ENCODE peak calls at places on chromosomes 5 and 9, in ten cellular contexts. One of them, this sample, is unnamed.

GRCh38 chr5:142446131-142446959 is 121.5 kb upstream of the SPRY4 start:
- DNase-seq in tibial nerve: no peak
- DNase-seq in uterus: no peak
- DNase-seq in cardiac muscle cell: no peak
- DNase-seq in sigmoid colon: no peak
- DNase-seq in GM06990: no peak
- DNase-seq in PC-3: no peak
- DNase-seq in tibial artery: no peak
- DNase-seq in neural progenitor cell: no peak
- DNase-seq in foreskin keratinocyte: peak; percentile 13
- DNase-seq in this sample: no peak

GRCh38 chr5:125059255-125060050 is 313.0 kb upstream of the ZNF608 start:
- DNase-seq in neural progenitor cell: peak; percentile 39
- DNase-seq in foreskin keratinocyte: no peak
- DNase-seq in sigmoid colon: no peak
- DNase-seq in PC-3: no peak
- DNase-seq in tibial artery: no peak
- DNase-seq in uterus: no peak
- DNase-seq in tibial nerve: no peak
- DNase-seq in GM06990: no peak
- DNase-seq in cardiac muscle cell: no peak
- DNase-seq in this sample: no peak

GRCh38 chr9:6827370-6827949 is 69.7 kb downstream of the KDM4C start:
- DNase-seq in sigmoid colon: no peak
- DNase-seq in foreskin keratinocyte: peak; percentile 6
- DNase-seq in tibial artery: no peak
- DNase-seq in cardiac muscle cell: peak; percentile 71
- DNase-seq in uterus: no peak
- DNase-seq in PC-3: peak; percentile 79
- DNase-seq in neural progenitor cell: peak; percentile 73
- DNase-seq in tibial nerve: peak; percentile 23
- DNase-seq in GM06990: peak; percentile 15
- DNase-seq in this sample: no peak

GRCh38 chr9:70880523-70880922 is 240.9 kb downstream of the TRPM3 start:
- DNase-seq in uterus: no peak
- DNase-seq in tibial nerve: no peak
- DNase-seq in neural progenitor cell: peak; percentile 29
- DNase-seq in foreskin keratinocyte: no peak
- DNase-seq in cardiac muscle cell: no peak
- DNase-seq in tibial artery: no peak
- DNase-seq in GM06990: no peak
- DNase-seq in sigmoid colon: no peak
- DNase-seq in PC-3: no peak
- DNase-seq in this sample: no peak

GRCh38 chr9:131366745-131367401 is 27.0 kb upstream of the PRRC2B start:
- DNase-seq in neural progenitor cell: peak; percentile 84
- DNase-seq in GM06990: no peak
- DNase-seq in sigmoid colon: no peak
- DNase-seq in cardiac muscle cell: peak; percentile 81
- DNase-seq in foreskin keratinocyte: peak; percentile 56
- DNase-seq in uterus: no peak
- DNase-seq in PC-3: peak; percentile 52
- DNase-seq in tibial nerve: no peak
- DNase-seq in tibial artery: no peak
- DNase-seq in this sample: no peak

GRCh38 chr9:123550797-123551196 is 194.8 kb downstream of the CRB2 start:
- DNase-seq in neural progenitor cell: peak; percentile 91
- DNase-seq in cardiac muscle cell: peak; percentile 63
- DNase-seq in PC-3: no peak
- DNase-seq in tibial nerve: no peak
- DNase-seq in foreskin keratinocyte: no peak
- DNase-seq in sigmoid colon: no peak
- DNase-seq in tibial artery: no peak
- DNase-seq in uterus: no peak
- DNase-seq in GM06990: no peak
- DNase-seq in this sample: no peak

GRCh38 chr9:27341545-27342294 is 44.8 kb upstream of the EQTN start:
- DNase-seq in neural progenitor cell: no peak
- DNase-seq in tibial artery: no peak
- DNase-seq in uterus: no peak
- DNase-seq in tibial nerve: no peak
- DNase-seq in cardiac muscle cell: no peak
- DNase-seq in foreskin keratinocyte: no peak
- DNase-seq in PC-3: no peak
- DNase-seq in sigmoid colon: no peak
- DNase-seq in GM06990: no peak
- DNase-seq in this sample: no peak

GRCh38 chr9:124420991-124421543 is 5.8 kb upstream of the PSMB7 start:
- DNase-seq in tibial artery: no peak
- DNase-seq in foreskin keratinocyte: no peak
- DNase-seq in GM06990: no peak
- DNase-seq in tibial nerve: no peak
- DNase-seq in sigmoid colon: peak; percentile 53
- DNase-seq in neural progenitor cell: no peak
- DNase-seq in uterus: no peak
- DNase-seq in cardiac muscle cell: no peak
- DNase-seq in PC-3: no peak
- DNase-seq in this sample: no peak

GRCh38 chr9:112887377-112887776 is 3.3 kb downstream of the SLC46A2 start:
- DNase-seq in neural progenitor cell: peak; percentile 59
- DNase-seq in cardiac muscle cell: no peak
- DNase-seq in foreskin keratinocyte: no peak
- DNase-seq in GM06990: no peak
- DNase-seq in PC-3: no peak
- DNase-seq in sigmoid colon: no peak
- DNase-seq in uterus: no peak
- DNase-seq in tibial nerve: peak; percentile 19
- DNase-seq in tibial artery: no peak
- DNase-seq in this sample: no peak

GRCh38 chr9:33017283-33018041 is 7.6 kb upstream of the DNAJA1 start:
- DNase-seq in neural progenitor cell: no peak
- DNase-seq in sigmoid colon: no peak
- DNase-seq in PC-3: no peak
- DNase-seq in tibial nerve: no peak
- DNase-seq in cardiac muscle cell: no peak
- DNase-seq in uterus: no peak
- DNase-seq in foreskin keratinocyte: no peak
- DNase-seq in tibial artery: no peak
- DNase-seq in GM06990: no peak
- DNase-seq in this sample: no peak

GRCh38 chr5:54851449-54851848 is 133.9 kb downstream of the ESM1 start:
- DNase-seq in sigmoid colon: no peak
- DNase-seq in tibial artery: no peak
- DNase-seq in uterus: no peak
- DNase-seq in PC-3: peak; percentile 18
- DNase-seq in neural progenitor cell: no peak
- DNase-seq in tibial nerve: no peak
- DNase-seq in foreskin keratinocyte: peak; percentile 11
- DNase-seq in cardiac muscle cell: no peak
- DNase-seq in GM06990: no peak
- DNase-seq in this sample: no peak

GRCh38 chr5:1067141-1068121 is 44.4 kb downstream of the SLC12A7 start:
- DNase-seq in neural progenitor cell: no peak
- DNase-seq in uterus: no peak
- DNase-seq in tibial nerve: no peak
- DNase-seq in PC-3: no peak
- DNase-seq in foreskin keratinocyte: no peak
- DNase-seq in GM06990: no peak
- DNase-seq in sigmoid colon: no peak
- DNase-seq in cardiac muscle cell: peak; percentile 28
- DNase-seq in tibial artery: no peak
- DNase-seq in this sample: no peak
- H3K27me3 ChIP-seq in neural progenitor cell: no peaks in the 10 kb centered on the region
- H3K27me3 ChIP-seq in uterus: no peaks in the 10 kb centered on the region
- H3K27me3 ChIP-seq in tibial nerve: no peaks in the 10 kb centered on the region
- H3K27me3 ChIP-seq in PC-3: no peaks in the 10 kb centered on the region
- H3K27me3 ChIP-seq in foreskin keratinocyte: no peaks in the 10 kb centered on the region
- H3K27me3 ChIP-seq in GM06990: no peaks in the 10 kb centered on the region
- H3K27me3 ChIP-seq in sigmoid colon: no peaks in the 10 kb centered on the region
- H3K27me3 ChIP-seq in cardiac muscle cell: no peaks in the 10 kb centered on the region
- H3K27me3 ChIP-seq in tibial artery: no peaks in the 10 kb centered on the region
- H3K27me3 ChIP-seq in this sample: no peaks in the 10 kb centered on the region

DNA sequence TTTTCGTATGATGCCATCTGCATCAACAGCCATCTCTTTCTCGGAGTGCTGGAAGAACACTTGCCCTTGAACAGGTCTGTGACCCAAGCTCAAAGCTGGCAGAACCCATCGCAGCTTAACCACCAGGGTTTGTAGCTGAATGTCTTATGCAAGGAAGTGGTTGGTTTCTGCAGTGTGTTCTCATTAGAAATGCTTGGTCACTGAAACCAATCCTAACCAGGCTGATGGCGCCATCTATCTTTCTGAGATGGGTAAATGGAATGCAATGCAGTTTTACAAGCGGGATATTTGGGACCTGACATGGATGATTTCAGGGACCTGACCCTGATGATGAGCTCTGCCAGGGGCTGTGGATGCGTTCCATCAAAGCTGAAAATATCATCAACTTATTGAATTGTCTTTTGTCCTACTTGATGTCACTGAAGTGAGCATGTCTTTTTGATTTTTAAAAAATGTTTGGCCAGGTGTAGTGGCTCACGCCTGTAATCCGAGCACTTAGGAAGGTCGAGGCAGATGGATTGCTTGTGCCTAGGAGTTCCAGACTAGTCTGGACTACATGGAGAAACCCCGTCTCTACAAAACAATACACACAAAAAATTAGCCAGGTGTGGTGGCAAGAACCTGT is 28.7 kb downstream of the DMRT3 start:
- DNase-seq in GM06990: peak; percentile 34
- DNase-seq in tibial nerve: peak; percentile 25
- DNase-seq in PC-3: peak; percentile 72
- DNase-seq in tibial artery: no peak
- DNase-seq in sigmoid colon: no peak
- DNase-seq in uterus: no peak
- DNase-seq in neural progenitor cell: peak; percentile 61
- DNase-seq in foreskin keratinocyte: peak; percentile 29
- DNase-seq in cardiac muscle cell: peak; percentile 77
- DNase-seq in this sample: no peak
- TF ChIP-seq CTCF in GM06990: peak; percentile 78
- TF ChIP-seq CTCF in tibial nerve: peak; percentile 28
- TF ChIP-seq CTCF in PC-3: peak; percentile 69
- TF ChIP-seq CTCF in tibial artery: peak; percentile 28
- TF ChIP-seq CTCF in sigmoid colon: peak; percentile 13
- TF ChIP-seq CTCF in uterus: no peak
- TF ChIP-seq CTCF in neural progenitor cell: peak; percentile 64
- TF ChIP-seq CTCF in foreskin keratinocyte: peak; percentile 73
- TF ChIP-seq CTCF in cardiac muscle cell: peak; percentile 67
- TF ChIP-seq CTCF in this sample: no peak

GRCh38 chr5:115166744-115167393 is 2.8 kb downstream of the TRIM36 start:
- DNase-seq in foreskin keratinocyte: no peak
- DNase-seq in tibial artery: no peak
- DNase-seq in tibial nerve: no peak
- DNase-seq in GM06990: no peak
- DNase-seq in neural progenitor cell: no peak
- DNase-seq in PC-3: no peak
- DNase-seq in cardiac muscle cell: no peak
- DNase-seq in uterus: no peak
- DNase-seq in sigmoid colon: no peak
- DNase-seq in this sample: no peak
- H3K27me3 ChIP-seq in foreskin keratinocyte: peaks cover 35% of the 10 kb centered on the region
- H3K27me3 ChIP-seq in tibial artery: no peaks in the 10 kb centered on the region
- H3K27me3 ChIP-seq in tibial nerve: no peaks in the 10 kb centered on the region
- H3K27me3 ChIP-seq in GM06990: no peaks in the 10 kb centered on the region
- H3K27me3 ChIP-seq in neural progenitor cell: peaks cover 15% of the 10 kb centered on the region
- H3K27me3 ChIP-seq in PC-3: peaks cover 37% of the 10 kb centered on the region
- H3K27me3 ChIP-seq in cardiac muscle cell: peaks cover 24% of the 10 kb centered on the region
- H3K27me3 ChIP-seq in uterus: no peaks in the 10 kb centered on the region
- H3K27me3 ChIP-seq in sigmoid colon: peaks cover 87% of the 10 kb centered on the region
- H3K27me3 ChIP-seq in this sample: no peaks in the 10 kb centered on the region

GRCh38 chr5:13992795-13993194 is 48.3 kb upstream of the DNAH5 start:
- DNase-seq in neural progenitor cell: no peak
- DNase-seq in sigmoid colon: no peak
- DNase-seq in tibial artery: no peak
- DNase-seq in tibial nerve: no peak
- DNase-seq in foreskin keratinocyte: no peak
- DNase-seq in cardiac muscle cell: no peak
- DNase-seq in GM06990: no peak
- DNase-seq in uterus: no peak
- DNase-seq in PC-3: no peak
- DNase-seq in this sample: no peak

GRCh38 chr5:13991365-13991764 is 46.9 kb upstream of the DNAH5 start:
- DNase-seq in cardiac muscle cell: no peak
- DNase-seq in tibial nerve: no peak
- DNase-seq in neural progenitor cell: no peak
- DNase-seq in tibial artery: no peak
- DNase-seq in PC-3: no peak
- DNase-seq in sigmoid colon: no peak
- DNase-seq in uterus: no peak
- DNase-seq in GM06990: no peak
- DNase-seq in foreskin keratinocyte: no peak
- DNase-seq in this sample: no peak

GRCh38 chr5:13989832-13990231 is 45.3 kb upstream of the DNAH5 start:
- DNase-seq in tibial nerve: no peak
- DNase-seq in neural progenitor cell: no peak
- DNase-seq in tibial artery: no peak
- DNase-seq in GM06990: no peak
- DNase-seq in PC-3: no peak
- DNase-seq in foreskin keratinocyte: no peak
- DNase-seq in sigmoid colon: no peak
- DNase-seq in cardiac muscle cell: no peak
- DNase-seq in uterus: no peak
- DNase-seq in this sample: no peak

GRCh38 chr5:13987843-13988464 is 43.5 kb upstream of the DNAH5 start:
- DNase-seq in sigmoid colon: peak; percentile 74
- DNase-seq in neural progenitor cell: peak; percentile 67
- DNase-seq in tibial nerve: peak; percentile 59
- DNase-seq in PC-3: peak; percentile 95
- DNase-seq in GM06990: peak; percentile 11
- DNase-seq in uterus: peak; percentile 25
- DNase-seq in foreskin keratinocyte: no peak
- DNase-seq in tibial artery: no peak
- DNase-seq in cardiac muscle cell: peak; percentile 72
- DNase-seq in this sample: no peak

DNA sequence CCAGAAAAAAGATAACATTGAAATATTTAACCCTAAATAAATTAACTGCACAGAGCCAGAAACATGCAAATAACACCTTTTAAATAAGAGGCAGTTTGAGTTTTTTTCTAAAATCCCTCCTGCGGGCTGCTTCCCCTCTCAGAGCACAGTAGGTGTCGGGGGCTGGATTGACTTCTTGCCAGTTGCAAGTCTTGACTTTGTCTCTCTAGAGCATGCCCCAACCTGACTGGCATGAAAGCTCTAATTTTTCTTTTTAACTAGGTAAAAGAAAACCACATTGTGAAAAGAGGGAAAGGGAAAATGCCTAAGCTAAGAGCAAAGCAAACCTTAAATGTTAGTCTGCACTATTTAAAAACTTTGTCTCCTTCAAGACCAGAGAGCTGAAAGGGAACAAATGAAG is 46.4 kb upstream of the DNAH5 start:
- DNase-seq in tibial artery: no peak
- DNase-seq in uterus: no peak
- DNase-seq in GM06990: no peak
- DNase-seq in foreskin keratinocyte: peak; percentile 44
- DNase-seq in neural progenitor cell: no peak
- DNase-seq in PC-3: no peak
- DNase-seq in tibial nerve: no peak
- DNase-seq in cardiac muscle cell: no peak
- DNase-seq in sigmoid colon: no peak
- DNase-seq in this sample: no peak
- TF ChIP-seq CTCF in tibial artery: no peak
- TF ChIP-seq CTCF in uterus: no peak
- TF ChIP-seq CTCF in GM06990: no peak
- TF ChIP-seq CTCF in foreskin keratinocyte: no peak
- TF ChIP-seq CTCF in neural progenitor cell: no peak
- TF ChIP-seq CTCF in PC-3: no peak
- TF ChIP-seq CTCF in tibial nerve: no peak
- TF ChIP-seq CTCF in cardiac muscle cell: no peak
- TF ChIP-seq CTCF in sigmoid colon: no peak
- TF ChIP-seq CTCF in this sample: no peak

This sample was measured in vagina.